ENCODE peak calls at places on chromosomes 5 and 9, in nine cellular contexts. B, Z, Y, P, O, K, N, R and V are unnamed samples.

GRCh38 chr9:126301985-126302603 is 24.5 kb upstream of the MVB12B start:
- DNase-seq in B (peak), Z (peak), Y (peak), P (peak), O (peak), K (peak), N (peak), R (peak), V (peak)

GRCh38 chr5:137730331-137730730 is 5.6 kb downstream of the KLHL3 start:
- DNase-seq in B (no peak), Z (no peak), Y (no peak), P (no peak), O (no peak), K (no peak), N (no peak), R (no peak), V (no peak)

GRCh38 chr9:71910602-71911060 is 362 bp downstream of the ABHD17B start:
- DNase-seq in B (no peak), Z (no peak), Y (no peak), P (no peak), O (no peak), K (no peak), N (no peak), R (no peak), V (no peak)

GRCh38 chr5:119255571-119256356 is 100.1 kb upstream of the TNFAIP8 start:
- DNase-seq in B (no peak), Z (peak), Y (peak), P (peak), O (no peak), K (no peak), N (no peak), R (no peak), V (no peak)

GRCh38 chr5:1500411-1501091 is 23.2 kb downstream of the LPCAT1 start:
- DNase-seq in B (no peak), Z (peak), Y (no peak), P (no peak), O (no peak), K (no peak), N (no peak), R (peak), V (peak)

GRCh38 chr5:113574417-113574816 is 60.9 kb downstream of the YTHDC2 start:
- DNase-seq in B (no peak), Z (no peak), Y (no peak), P (no peak), O (no peak), K (no peak), N (no peak), R (no peak), V (no peak)

GRCh38 chr5:90590-91547 is 1.1 kb upstream of the PLEKHG4B start:
- DNase-seq in B (no peak), Z (no peak), Y (no peak), P (no peak), O (peak), K (no peak), N (no peak), R (no peak), V (no peak)

GRCh38 chr9:72539824-72540347 is 18.5 kb downstream of the TMC1 start:
- DNase-seq in B (no peak), Z (no peak), Y (no peak), P (no peak), O (no peak), K (no peak), N (no peak), R (no peak), V (no peak)

GRCh38 chr9:37503736-37504135 is 18.0 kb downstream of the POLR1E start:
- DNase-seq in B (peak), Z (no peak), Y (peak), P (no peak), O (peak), K (no peak), N (peak), R (no peak), V (no peak)

GRCh38 chr5:2755811-2756210 is 4.3 kb upstream of the IRX2 start:
- DNase-seq in B (no peak), Z (no peak), Y (no peak), P (no peak), O (no peak), K (no peak), N (no peak), R (no peak), V (no peak)

GRCh38 chr5:160064979-160065619 is 54.2 kb downstream of the PWWP2A start:
- DNase-seq in B (no peak), Z (peak), Y (no peak), P (no peak), O (peak), K (no peak), N (no peak), R (no peak), V (no peak)

GRCh38 chr5:147538232-147538631 is 28.4 kb upstream of the DPYSL3 start:
- DNase-seq in B (no peak), Z (no peak), Y (no peak), P (no peak), O (no peak), K (no peak), N (no peak), R (no peak), V (no peak)

GRCh38 chr9:137972988-137973470 is 95.4 kb downstream of the CACNA1B start:
- DNase-seq in B (no peak), Z (no peak), Y (no peak), P (no peak), O (no peak), K (no peak), N (no peak), R (no peak), V (no peak)